ENCODE peak calls at places on chromosomes 6 and 20, in eight cellular contexts. N is stimulated activated CD8-positive, alpha-beta memory T cell treated with anti-CD3 and anti-CD28 coated beads, Interleukin-2, amount 100 ng/mL, for 1 hour; V is T47D; G is omental fat pad; K is Calu3; B is left ventricle myocardium inferior; F is GM23248; I is SW480. X is an unnamed sample.
A peak's percentile ranks its signal among the peaks of the same experiment; 100 is the strongest.

GRCh38 chr20:19977373-19977770 is 39.8 kb upstream of the NAA20 start:
- DNase-seq in N (no peak), I (no peak), B (no peak), V (no peak), F (peak; percentile 66), K (no peak), G (no peak), X (no peak)

GRCh38 chr20:47673671-47673955 is 111.7 kb downstream of the SULF2 start:
- DNase-seq in B (no peak), K (no peak), N (no peak), V (no peak), G (no peak), F (no peak), I (no peak), X (no peak)

GRCh38 chr20:59042151-59042795 is at the start of gene PRELID3B:
- DNase-seq in K (peak; percentile 45), V (peak; percentile 31), B (peak; percentile 36), F (peak; percentile 67), N (no peak), G (no peak), I (peak; percentile 43), X (peak; percentile 20)

GRCh38 chr6:123569575-123569974 is 67.2 kb downstream of the TRDN start:
- DNase-seq in I (no peak), F (no peak), G (no peak), K (no peak), N (no peak), V (no peak), B (no peak), X (no peak)

GRCh38 chr6:106199998-106200397 is 113.9 kb downstream of the PRDM1 start:
- DNase-seq in I (peak; percentile 2), G (no peak), V (no peak), F (peak; percentile 89), N (no peak), K (no peak), B (no peak), X (peak; percentile 96)

GRCh38 chr6:144590540-144590939 is 305.4 kb downstream of the UTRN start:
- DNase-seq in B (no peak), I (no peak), G (no peak), K (no peak), F (no peak), N (no peak), V (no peak), X (no peak)

GRCh38 chr6:107787589-107787960 is 36.5 kb downstream of the SCML4 start:
- DNase-seq in B (no peak), G (no peak), V (no peak), F (no peak), I (no peak), K (no peak), N (no peak), X (no peak)

GRCh38 chr6:5175195-5175594 is 85.6 kb downstream of the LYRM4 start:
- DNase-seq in I (no peak), V (no peak), N (no peak), K (no peak), G (no peak), F (peak; percentile 24), B (no peak), X (no peak)

GRCh38 chr6:108321253-108321740 is 26.4 kb downstream of the AFG1L start:
- DNase-seq in B (no peak), K (no peak), V (no peak), G (no peak), I (no peak), F (peak; percentile 1), N (no peak), X (no peak)

X was measured in fibroblast of lung.